ENCODE peak calls at places on chromosomes 13 and 19, in four cellular contexts. J is head of caudate nucleus, M is tibial nerve, W is T-helper 22 cell. B is an unnamed sample.

GRCh38 chr13:21242236-21242635 is 65.8 kb downstream of the MRPL57 start:
- DNase-seq in M (no peak), W (no peak), J (no peak), B (no peak)

GRCh38 chr19:46347985-46348384 is 1.1 kb downstream of the PPP5C start:
- DNase-seq in M (no peak), J (no peak), W (no peak), B (no peak)

GRCh38 chr19:7744871-7745270 is 2.5 kb downstream of the CD209 start:
- DNase-seq in J (no peak), W (no peak), M (no peak), B (no peak)

GRCh38 chr19:12159773-12160414 is 3.0 kb upstream of the ZNF136 start:
- DNase-seq in J (no peak), W (no peak), M (no peak), B (no peak)

GRCh38 chr13:47798906-47799305 is 202.2 kb downstream of the SUCLA2 start:
- DNase-seq in J (no peak), M (no peak), W (no peak), B (no peak)

GRCh38 chr13:52411629-52412028 is 5.7 kb upstream of the THSD1 start:
- DNase-seq in M (no peak), J (no peak), W (no peak), B (no peak)

GRCh38 chr13:39347926-39348901 is 254.8 kb downstream of the LHFPL6 start:
- DNase-seq in M (no peak), J (no peak), W (no peak), B (no peak)

GRCh38 chr13:42101821-42102580 is 53.6 kb downstream of the DGKH start:
- DNase-seq in M (no peak), W (no peak), J (no peak), B (no peak)

GRCh38 chr19:42037649-42038048 is 32.4 kb downstream of the GRIK5 start:
- DNase-seq in M (no peak), J (no peak), W (no peak), B (no peak)

B was measured in nucleus accumbens.